ENCODE peak calls at places on chromosome 15, in seven cellular contexts. One of them, this sample, is unnamed.

GRCh38 chr15:77656294-77656693 is 23.6 kb upstream of the LINGO1 start:
- DNase-seq in mesendoderm: no peak
- DNase-seq in PC-3: no peak
- DNase-seq in IMR-90: no peak
- DNase-seq in adipocyte: no peak
- DNase-seq in fibroblast of lung: no peak
- DNase-seq in mesenchymal stem cell: no peak
- DNase-seq in this sample: no peak

GRCh38 chr15:60840703-60841411 is 361.9 kb upstream of the ICE2 start:
- DNase-seq in mesenchymal stem cell: no peak
- DNase-seq in mesendoderm: no peak
- DNase-seq in adipocyte: no peak
- DNase-seq in IMR-90: no peak
- DNase-seq in PC-3: no peak
- DNase-seq in fibroblast of lung: no peak
- DNase-seq in this sample: no peak

GRCh38 chr15:31513178-31513577 is 186.5 kb downstream of the KLF13 start:
- DNase-seq in PC-3: no peak
- DNase-seq in fibroblast of lung: no peak
- DNase-seq in adipocyte: no peak
- DNase-seq in mesendoderm: no peak
- DNase-seq in mesenchymal stem cell: no peak
- DNase-seq in IMR-90: no peak
- DNase-seq in this sample: no peak

GRCh38 chr15:39743611-39744010 is 39.0 kb downstream of the FSIP1 start:
- DNase-seq in mesendoderm: no peak
- DNase-seq in adipocyte: no peak
- DNase-seq in fibroblast of lung: no peak
- DNase-seq in mesenchymal stem cell: no peak
- DNase-seq in PC-3: peak; percentile 76
- DNase-seq in IMR-90: no peak
- DNase-seq in this sample: no peak

GRCh38 chr15:38868326-38869114 is 303.9 kb upstream of the RASGRP1 start:
- DNase-seq in adipocyte: peak; percentile 93
- DNase-seq in PC-3: peak; percentile 95
- DNase-seq in mesendoderm: peak; percentile 68
- DNase-seq in fibroblast of lung: peak; percentile 94
- DNase-seq in IMR-90: peak; percentile 94
- DNase-seq in mesenchymal stem cell: peak; percentile 94
- DNase-seq in this sample: no peak

GRCh38 chr15:29196306-29196705 is 73.3 kb downstream of the NSMCE3 start:
- DNase-seq in IMR-90: no peak
- DNase-seq in PC-3: no peak
- DNase-seq in fibroblast of lung: no peak
- DNase-seq in mesenchymal stem cell: no peak
- DNase-seq in mesendoderm: peak; percentile 34
- DNase-seq in adipocyte: no peak
- DNase-seq in this sample: no peak

GRCh38 chr15:55279746-55280351 is 9.8 kb downstream of the RAB27A start:
- DNase-seq in mesendoderm: peak; percentile 23
- DNase-seq in adipocyte: peak; percentile 82
- DNase-seq in IMR-90: peak; percentile 95
- DNase-seq in fibroblast of lung: peak; percentile 87
- DNase-seq in mesenchymal stem cell: peak; percentile 95
- DNase-seq in PC-3: peak; percentile 74
- DNase-seq in this sample: no peak

GRCh38 chr15:71526061-71526460 is 284.3 kb upstream of the NR2E3 start:
- DNase-seq in mesendoderm: peak; percentile 54
- DNase-seq in adipocyte: peak; percentile 67
- DNase-seq in IMR-90: peak; percentile 40
- DNase-seq in mesenchymal stem cell: peak; percentile 43
- DNase-seq in PC-3: no peak
- DNase-seq in fibroblast of lung: no peak
- DNase-seq in this sample: no peak

GRCh38 chr15:36294359-36294758 is 285.1 kb upstream of the CDIN1 start:
- DNase-seq in mesendoderm: peak; percentile 26
- DNase-seq in IMR-90: peak; percentile 13
- DNase-seq in fibroblast of lung: no peak
- DNase-seq in PC-3: no peak
- DNase-seq in mesenchymal stem cell: peak; percentile 17
- DNase-seq in adipocyte: no peak
- DNase-seq in this sample: no peak

GRCh38 chr15:57352535-57353316 is 23.6 kb upstream of the CGNL1 start:
- DNase-seq in PC-3: no peak
- DNase-seq in mesendoderm: no peak
- DNase-seq in mesenchymal stem cell: no peak
- DNase-seq in fibroblast of lung: no peak
- DNase-seq in adipocyte: no peak
- DNase-seq in IMR-90: no peak
- DNase-seq in this sample: peak; percentile 76

GRCh38 chr15:51907136-51907862 is 64.3 kb downstream of the LEO1 start:
- DNase-seq in mesenchymal stem cell: peak; percentile 31
- DNase-seq in mesendoderm: peak; percentile 65
- DNase-seq in fibroblast of lung: peak; percentile 55
- DNase-seq in adipocyte: peak; percentile 3
- DNase-seq in IMR-90: peak; percentile 42
- DNase-seq in PC-3: peak; percentile 98
- DNase-seq in this sample: no peak

GRCh38 chr15:62326460-62327011 is 161.5 kb upstream of the C2CD4B start:
- DNase-seq in mesenchymal stem cell: no peak
- DNase-seq in IMR-90: no peak
- DNase-seq in PC-3: peak; percentile 47
- DNase-seq in fibroblast of lung: no peak
- DNase-seq in adipocyte: no peak
- DNase-seq in mesendoderm: no peak
- DNase-seq in this sample: no peak

GRCh38 chr15:77354064-77354463 is 65.8 kb downstream of the PEAK1 start:
- DNase-seq in PC-3: peak; percentile 63
- DNase-seq in adipocyte: no peak
- DNase-seq in mesendoderm: no peak
- DNase-seq in IMR-90: no peak
- DNase-seq in mesenchymal stem cell: no peak
- DNase-seq in fibroblast of lung: no peak
- DNase-seq in this sample: no peak

GRCh38 chr15:73051402-73051810 is 857 bp upstream of the NEO1 start:
- DNase-seq in mesenchymal stem cell: no peak
- DNase-seq in adipocyte: no peak
- DNase-seq in fibroblast of lung: no peak
- DNase-seq in PC-3: peak; percentile 6
- DNase-seq in mesendoderm: no peak
- DNase-seq in IMR-90: no peak
- DNase-seq in this sample: no peak

GRCh38 chr15:101437618-101438481 is 51.7 kb downstream of the PCSK6 start:
- DNase-seq in mesendoderm: no peak
- DNase-seq in fibroblast of lung: no peak
- DNase-seq in PC-3: no peak
- DNase-seq in IMR-90: no peak
- DNase-seq in mesenchymal stem cell: no peak
- DNase-seq in adipocyte: no peak
- DNase-seq in this sample: no peak

GRCh38 chr15:69568621-69569020 is 116.0 kb downstream of the RPLP1 start:
- DNase-seq in PC-3: no peak
- DNase-seq in adipocyte: peak; percentile 80
- DNase-seq in mesendoderm: no peak
- DNase-seq in mesenchymal stem cell: no peak
- DNase-seq in fibroblast of lung: peak; percentile 68
- DNase-seq in IMR-90: peak; percentile 83
- DNase-seq in this sample: no peak

GRCh38 chr15:62035256-62035908 is 24.9 kb downstream of the VPS13C start:
- DNase-seq in IMR-90: peak; percentile 75
- DNase-seq in mesendoderm: no peak
- DNase-seq in fibroblast of lung: peak; percentile 55
- DNase-seq in adipocyte: peak; percentile 54
- DNase-seq in mesenchymal stem cell: peak; percentile 35
- DNase-seq in PC-3: peak; percentile 66
- DNase-seq in this sample: no peak

GRCh38 chr15:56346414-56346813 is 18.8 kb upstream of the TEX9 start:
- DNase-seq in adipocyte: no peak
- DNase-seq in PC-3: no peak
- DNase-seq in fibroblast of lung: no peak
- DNase-seq in mesenchymal stem cell: no peak
- DNase-seq in mesendoderm: no peak
- DNase-seq in IMR-90: no peak
- DNase-seq in this sample: no peak

GRCh38 chr15:44099671-44100070 is 95.4 kb downstream of the FRMD5 start:
- DNase-seq in mesendoderm: no peak
- DNase-seq in fibroblast of lung: peak; percentile 50
- DNase-seq in mesenchymal stem cell: no peak
- DNase-seq in IMR-90: peak; percentile 58
- DNase-seq in adipocyte: peak; percentile 83
- DNase-seq in PC-3: no peak
- DNase-seq in this sample: no peak

GRCh38 chr15:57861039-57861638 is 154.6 kb downstream of the POLR2M start:
- DNase-seq in mesendoderm: peak; percentile 63
- DNase-seq in IMR-90: peak; percentile 66
- DNase-seq in mesenchymal stem cell: peak; percentile 65
- DNase-seq in adipocyte: peak; percentile 87
- DNase-seq in PC-3: peak; percentile 60
- DNase-seq in fibroblast of lung: peak; percentile 80
- DNase-seq in this sample: no peak

GRCh38 chr15:66833803-66834202 is 131.8 kb downstream of the SMAD6 start:
- DNase-seq in fibroblast of lung: no peak
- DNase-seq in mesenchymal stem cell: no peak
- DNase-seq in mesendoderm: no peak
- DNase-seq in IMR-90: no peak
- DNase-seq in PC-3: no peak
- DNase-seq in adipocyte: no peak
- DNase-seq in this sample: no peak

GRCh38 chr15:46848704-46849103 is 868.6 kb upstream of the SEMA6D start:
- DNase-seq in IMR-90: peak; percentile 19
- DNase-seq in mesendoderm: no peak
- DNase-seq in fibroblast of lung: peak; percentile 59
- DNase-seq in adipocyte: no peak
- DNase-seq in PC-3: peak; percentile 38
- DNase-seq in mesenchymal stem cell: peak; percentile 83
- DNase-seq in this sample: no peak

GRCh38 chr15:83845230-83845629 is 191.3 kb downstream of the ADAMTSL3 start:
- DNase-seq in PC-3: no peak
- DNase-seq in mesenchymal stem cell: peak; percentile 61
- DNase-seq in IMR-90: peak; percentile 94
- DNase-seq in adipocyte: peak; percentile 54
- DNase-seq in fibroblast of lung: peak; percentile 99
- DNase-seq in mesendoderm: no peak
- DNase-seq in this sample: no peak

GRCh38 chr15:31508656-31509055 is 182.0 kb downstream of the KLF13 start:
- DNase-seq in PC-3: no peak
- DNase-seq in adipocyte: no peak
- DNase-seq in mesendoderm: no peak
- DNase-seq in fibroblast of lung: no peak
- DNase-seq in mesenchymal stem cell: no peak
- DNase-seq in IMR-90: no peak
- DNase-seq in this sample: no peak

GRCh38 chr15:35479423-35479822 is 66.5 kb downstream of the DPH6 start:
- DNase-seq in mesenchymal stem cell: no peak
- DNase-seq in adipocyte: no peak
- DNase-seq in fibroblast of lung: no peak
- DNase-seq in IMR-90: no peak
- DNase-seq in mesendoderm: peak; percentile 41
- DNase-seq in PC-3: no peak
- DNase-seq in this sample: no peak

GRCh38 chr15:34109775-34110663 is 8.1 kb downstream of the PGBD4 start:
- DNase-seq in PC-3: peak; percentile 63
- DNase-seq in mesendoderm: peak; percentile 46
- DNase-seq in fibroblast of lung: peak; percentile 67
- DNase-seq in IMR-90: peak; percentile 60
- DNase-seq in adipocyte: peak; percentile 75
- DNase-seq in mesenchymal stem cell: peak; percentile 64
- DNase-seq in this sample: no peak

GRCh38 chr15:78072080-78072892 is 5.2 kb downstream of the TBC1D2B start:
- DNase-seq in adipocyte: peak; percentile 88
- DNase-seq in mesendoderm: no peak
- DNase-seq in mesenchymal stem cell: peak; percentile 94
- DNase-seq in PC-3: no peak
- DNase-seq in IMR-90: peak; percentile 66
- DNase-seq in fibroblast of lung: peak; percentile 56
- DNase-seq in this sample: no peak

GRCh38 chr15:88215249-88215648 is 41.3 kb downstream of the NTRK3 start:
- DNase-seq in fibroblast of lung: no peak
- DNase-seq in PC-3: no peak
- DNase-seq in mesendoderm: no peak
- DNase-seq in mesenchymal stem cell: no peak
- DNase-seq in IMR-90: no peak
- DNase-seq in adipocyte: no peak
- DNase-seq in this sample: no peak

GRCh38 chr15:43183270-43183669 is 1.9 kb upstream of the CCNDBP1 start:
- DNase-seq in PC-3: no peak
- DNase-seq in mesendoderm: no peak
- DNase-seq in fibroblast of lung: no peak
- DNase-seq in mesenchymal stem cell: no peak
- DNase-seq in adipocyte: no peak
- DNase-seq in IMR-90: no peak
- DNase-seq in this sample: no peak

GRCh38 chr15:76335851-76336253 is 721 bp upstream of the ISL2 start:
- DNase-seq in adipocyte: no peak
- DNase-seq in fibroblast of lung: peak; percentile 27
- DNase-seq in PC-3: peak; percentile 4
- DNase-seq in IMR-90: no peak
- DNase-seq in mesendoderm: peak; percentile 62
- DNase-seq in mesenchymal stem cell: peak; percentile 32
- DNase-seq in this sample: no peak
- H3K9ac ChIP-seq in adipocyte: no peak overlapping the region
- H3K9ac ChIP-seq in fibroblast of lung: no peak overlapping the region
- H3K9ac ChIP-seq in PC-3: peak overlapping the region; percentile 80
- H3K9ac ChIP-seq in IMR-90: peak overlapping the region; percentile 88
- H3K9ac ChIP-seq in mesendoderm: peak overlapping the region; percentile 76
- H3K9ac ChIP-seq in mesenchymal stem cell: no peak overlapping the region
- H3K9ac ChIP-seq in this sample: no peak overlapping the region

DNA sequence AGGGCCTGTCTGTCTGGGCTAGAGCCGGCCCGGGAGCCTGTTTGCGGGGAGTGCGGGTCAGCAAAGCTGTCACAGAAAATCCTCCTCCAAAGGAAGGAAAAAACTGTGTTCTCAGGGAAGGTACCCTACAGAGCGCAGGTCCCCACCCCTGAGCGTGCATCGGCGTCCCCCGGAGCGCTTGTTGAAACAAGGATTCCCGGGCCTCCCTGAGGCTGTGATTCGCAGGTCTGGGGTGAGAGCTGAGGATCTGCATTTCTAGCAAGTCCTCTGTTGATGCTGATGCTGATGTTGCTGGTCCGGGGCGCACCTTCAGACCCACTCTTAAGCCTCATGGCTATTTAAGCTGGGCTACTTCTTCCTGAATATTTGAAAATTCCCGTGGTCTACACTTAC is 226.3 kb upstream of the IGF1R start:
- DNase-seq in PC-3: no peak
- DNase-seq in mesenchymal stem cell: no peak
- DNase-seq in fibroblast of lung: no peak
- DNase-seq in IMR-90: no peak
- DNase-seq in adipocyte: no peak
- DNase-seq in mesendoderm: no peak
- DNase-seq in this sample: no peak
- H3K4me3 ChIP-seq in PC-3: peak overlapping the region; percentile 31
- H3K4me3 ChIP-seq in mesenchymal stem cell: no peak overlapping the region
- H3K4me3 ChIP-seq in fibroblast of lung: no peak overlapping the region
- H3K4me3 ChIP-seq in IMR-90: no peak overlapping the region
- H3K4me3 ChIP-seq in adipocyte: no peak overlapping the region
- H3K4me3 ChIP-seq in mesendoderm: no peak overlapping the region
- H3K4me3 ChIP-seq in this sample: no peak overlapping the region

GRCh38 chr15:64138542-64138941 is 13.0 kb upstream of the SNX22 start:
- DNase-seq in mesenchymal stem cell: no peak
- DNase-seq in IMR-90: no peak
- DNase-seq in adipocyte: no peak
- DNase-seq in PC-3: no peak
- DNase-seq in mesendoderm: no peak
- DNase-seq in fibroblast of lung: no peak
- DNase-seq in this sample: peak; percentile 28
- H3K4me1 ChIP-seq in mesenchymal stem cell: peaks cover 12% of the 10 kb centered on the region
- H3K4me1 ChIP-seq in IMR-90: no peaks in the 10 kb centered on the region
- H3K4me1 ChIP-seq in adipocyte: peaks cover 10% of the 10 kb centered on the region
- H3K4me1 ChIP-seq in PC-3: no peaks in the 10 kb centered on the region
- H3K4me1 ChIP-seq in mesendoderm: no peaks in the 10 kb centered on the region
- H3K4me1 ChIP-seq in fibroblast of lung: no peaks in the 10 kb centered on the region
- H3K4me1 ChIP-seq in this sample: no peaks in the 10 kb centered on the region

GRCh38 chr15:89749951-89750559 is 994 bp downstream of the MESP1 start:
- DNase-seq in mesenchymal stem cell: no peak
- DNase-seq in PC-3: peak; percentile 27
- DNase-seq in fibroblast of lung: no peak
- DNase-seq in IMR-90: no peak
- DNase-seq in mesendoderm: no peak
- DNase-seq in adipocyte: peak; percentile 10
- DNase-seq in this sample: peak; percentile 80
- H3K9ac ChIP-seq in mesenchymal stem cell: peak overlapping the region; percentile 40
- H3K9ac ChIP-seq in PC-3: peak overlapping the region; percentile 89
- H3K9ac ChIP-seq in fibroblast of lung: no peak overlapping the region
- H3K9ac ChIP-seq in IMR-90: no peak overlapping the region
- H3K9ac ChIP-seq in mesendoderm: peak overlapping the region; percentile 88
- H3K9ac ChIP-seq in adipocyte: peak overlapping the region; percentile 85
- H3K9ac ChIP-seq in this sample: peak overlapping the region; percentile 31

This sample was measured in kidney.